ENCODE peak calls at places on chromosome 15, in four cellular contexts. Y is NCI-H1105, G is midbrain, B is NCI-H2029. L is an unnamed sample.

GRCh38 chr15:93974804-93975481 is 256.4 kb upstream of the MCTP2 start:
- DNase-seq in B (no peak), Y (no peak), G (peak), L (peak)

GRCh38 chr15:77515613-77516012 is 94.9 kb downstream of the HMG20A start:
- DNase-seq in G (no peak), Y (no peak), B (no peak), L (no peak)

GRCh38 chr15:92619380-92620101 is 36.0 kb downstream of the FAM174B start:
- DNase-seq in B (no peak), Y (no peak), G (no peak), L (no peak)

GRCh38 chr15:53831907-53832793 is 72.7 kb upstream of the WDR72 start:
- DNase-seq in B (no peak), Y (no peak), G (no peak), L (no peak)

GRCh38 chr15:66097151-66098018 is 156.2 kb downstream of the MEGF11 start:
- DNase-seq in B (peak), Y (no peak), G (no peak), L (no peak)

GRCh38 chr15:80194186-80194585 is 41.4 kb downstream of the FAH start:
- DNase-seq in B (no peak), Y (no peak), G (no peak), L (no peak)

GRCh38 chr15:47184405-47185221 is 532.7 kb upstream of the SEMA6D start:
- DNase-seq in B (no peak), Y (peak), G (no peak), L (peak)

GRCh38 chr15:33200903-33201302 is 6.4 kb upstream of the FMN1 start:
- DNase-seq in Y (no peak), B (no peak), G (no peak), L (peak)

GRCh38 chr15:89377842-89378698 is 43.4 kb upstream of the POLG start:
- DNase-seq in G (no peak), Y (no peak), B (no peak), L (no peak)

GRCh38 chr15:51162865-51163762 is 68.4 kb upstream of the TNFAIP8L3 start:
- DNase-seq in Y (peak), G (peak), B (peak), L (peak)

GRCh38 chr15:68418611-68419161 is 13.3 kb downstream of the ITGA11 start:
- DNase-seq in Y (no peak), B (peak), G (no peak), L (peak)

GRCh38 chr15:36415643-36416042 is 163.8 kb upstream of the CDIN1 start:
- DNase-seq in Y (no peak), G (no peak), B (no peak), L (no peak)

GRCh38 chr15:66803182-66803729 is 101.2 kb downstream of the SMAD6 start:
- DNase-seq in G (no peak), B (peak), Y (no peak), L (peak)

GRCh38 chr15:68497206-68497910 is 65.4 kb upstream of the ITGA11 start:
- DNase-seq in G (no peak), Y (no peak), B (no peak), L (no peak)

GRCh38 chr15:74776851-74777768 is 4.8 kb upstream of the CSK start:
- DNase-seq in Y (no peak), G (peak), B (no peak), L (peak)

GRCh38 chr15:90664650-90665287 is 52.4 kb upstream of the BLM start:
- DNase-seq in B (no peak), G (peak), Y (no peak), L (no peak)

GRCh38 chr15:29942144-29942543 is 119.9 kb upstream of the TJP1 start:
- DNase-seq in G (peak), Y (no peak), B (no peak), L (peak)

GRCh38 chr15:74131618-74132191 is 1.3 kb downstream of the ISLR2 start:
- DNase-seq in Y (no peak), G (no peak), B (no peak), L (no peak)

GRCh38 chr15:100890850-100891249 is 11.2 kb downstream of the ALDH1A3 start:
- DNase-seq in Y (no peak), B (no peak), G (no peak), L (peak)

GRCh38 chr15:79117442-79118204 is 27.0 kb upstream of the RASGRF1 start:
- DNase-seq in G (no peak), B (no peak), Y (no peak), L (no peak)

GRCh38 chr15:34993413-34993812 is 5.3 kb upstream of the ZNF770 start:
- DNase-seq in G (no peak), Y (no peak), B (no peak), L (no peak)

GRCh38 chr15:71042356-71042922 is 72.8 kb upstream of the THSD4 start:
- DNase-seq in Y (no peak), B (no peak), G (no peak), L (no peak)

GRCh38 chr15:65085990-65086679 is 9.6 kb downstream of the KBTBD13 start:
- DNase-seq in G (no peak), Y (no peak), B (no peak), L (peak)

GRCh38 chr15:70863450-70864218 is 9.7 kb upstream of the LARP6 start:
- DNase-seq in Y (no peak), G (peak), B (no peak), L (no peak)

GRCh38 chr15:80155001-80155377 is 2.2 kb downstream of the FAH start:
- DNase-seq in G (no peak), B (no peak), Y (no peak), L (no peak)

GRCh38 chr15:37903932-37904493 is 30.4 kb upstream of the TMCO5A start:
- DNase-seq in Y (peak), B (peak), G (no peak), L (no peak)

GRCh38 chr15:78065973-78066946 is 11.3 kb downstream of the TBC1D2B start:
- DNase-seq in Y (no peak), B (no peak), G (no peak), L (no peak)

GRCh38 chr15:98755781-98756180 is 107.4 kb downstream of the IGF1R start:
- DNase-seq in Y (no peak), G (no peak), B (no peak), L (no peak)

GRCh38 chr15:63514533-63514943 is 10.1 kb downstream of the USP3 start:
- DNase-seq in Y (no peak), B (no peak), G (no peak), L (no peak)

GRCh38 chr15:90188914-90189748 is 12.0 kb upstream of the SEMA4B start:
- DNase-seq in Y (no peak), B (no peak), G (no peak), L (no peak)

GRCh38 chr15:28098766-28099554 is at the start of gene OCA2:
- DNase-seq in Y (no peak), B (no peak), G (no peak), L (peak)

GRCh38 chr15:83396071-83396470 is 51.1 kb upstream of the SH3GL3 start:
- DNase-seq in G (no peak), Y (no peak), B (no peak), L (no peak)

GRCh38 chr15:72782993-72783562 is 480 bp downstream of the ADPGK start:
- DNase-seq in G (peak), Y (peak), B (no peak), L (no peak)

GRCh38 chr15:59301527-59301926 is 71.1 kb downstream of the MYO1E start:
- DNase-seq in B (no peak), G (no peak), Y (no peak), L (no peak)

GRCh38 chr15:58588096-58588495 is 156.3 kb downstream of the LIPC start:
- DNase-seq in B (no peak), Y (no peak), G (no peak), L (no peak)

GRCh38 chr15:93333826-93334225 is 244.8 kb upstream of the RGMA start:
- DNase-seq in G (no peak), Y (no peak), B (no peak), L (no peak)

GRCh38 chr15:39969871-39970270 is 36.0 kb downstream of the EIF2AK4 start:
- DNase-seq in B (no peak), Y (no peak), G (no peak), L (no peak)

GRCh38 chr15:95249524-95249923 is 1018.2 kb downstream of the MCTP2 start:
- DNase-seq in Y (no peak), B (no peak), G (no peak), L (no peak)